ENCODE peak calls at places on chromosome 11, in seven cellular contexts. Y is uterus, J is ascending aorta, B is thoracic aorta, S is AG09309, X is fibroblast of lung, P is left ventricle myocardium inferior. E is an unnamed sample.

GRCh38 chr11:57566564-57567209 is 785 bp downstream of the UBE2L6 start:
- DNase-seq in Y (no peak), J (no peak), B (no peak), S (no peak), X (no peak), P (no peak), E (peak; percentile 3)

GRCh38 chr11:122711831-122712378 is 56.4 kb downstream of the UBASH3B start:
- DNase-seq in Y (no peak), J (no peak), B (no peak), S (no peak), X (peak; percentile 48), P (no peak), E (peak; percentile 66)

GRCh38 chr11:75816561-75817239 is 1.7 kb downstream of the UVRAG start:
- DNase-seq in Y (no peak), J (no peak), B (no peak), S (no peak), X (peak; percentile 23), P (no peak), E (no peak)

GRCh38 chr11:65809496-65809895 is 22.6 kb downstream of the OVOL1 start:
- DNase-seq in Y (no peak), J (no peak), B (no peak), S (no peak), X (no peak), P (no peak), E (no peak)

GRCh38 chr11:110433393-110434333 is 3.9 kb downstream of the FDX1 start:
- DNase-seq in Y (no peak), J (no peak), B (no peak), S (no peak), X (peak; percentile 19), P (no peak), E (peak; percentile 44)

GRCh38 chr11:17846852-17847453 is 112.4 kb downstream of the KCNC1 start:
- DNase-seq in Y (no peak), J (no peak), B (no peak), S (no peak), X (peak; percentile 68), P (no peak), E (no peak)

GRCh38 chr11:27277843-27278242 is 85.2 kb downstream of the CCDC34 start:
- DNase-seq in Y (no peak), J (no peak), B (no peak), S (no peak), X (no peak), P (no peak), E (no peak)

GRCh38 chr11:128804481-128804880 is 62.6 kb downstream of the KCNJ1 start:
- DNase-seq in Y (no peak), J (no peak), B (no peak), S (no peak), X (peak; percentile 71), P (no peak), E (peak; percentile 33)

GRCh38 chr11:11382858-11383532 is 29.9 kb upstream of the CSNK2A3 start:
- DNase-seq in Y (no peak), J (no peak), B (no peak), S (no peak), X (no peak), P (no peak), E (no peak)

GRCh38 chr11:56491270-56491669 is at the start of gene OR5M8:
- DNase-seq in Y (no peak), J (no peak), B (no peak), S (no peak), X (no peak), P (no peak), E (no peak)

GRCh38 chr11:111707039-111707690 is 59.0 kb downstream of the PPP2R1B start:
- DNase-seq in Y (no peak), J (no peak), B (no peak), S (peak; percentile 27), X (peak; percentile 84), P (peak; percentile 53), E (peak; percentile 39)
- H3K4me3 ChIP-seq in Y (no peak overlapping the region), J (no peak overlapping the region), B (peak overlapping the region; percentile 28), S (no peak overlapping the region), X (no peak overlapping the region), P (no peak overlapping the region), E (no peak overlapping the region)

GRCh38 chr11:116281173-116282160 is 491.3 kb downstream of the BUD13 start:
- DNase-seq in Y (no peak), J (no peak), B (no peak), S (no peak), X (no peak), P (no peak), E (no peak)
- TF ChIP-seq CTCF in Y (no peak), J (no peak), B (no peak), S (no peak), X (no peak), P (no peak), E (no peak)

GRCh38 chr11:106728861-106729260 is 289.4 kb downstream of the GUCY1A2 start:
- DNase-seq in Y (no peak), J (no peak), B (no peak), S (no peak), X (no peak), P (no peak), E (no peak)
- H3K4me3 ChIP-seq in Y (no peak overlapping the region), J (no peak overlapping the region), B (no peak overlapping the region), S (no peak overlapping the region), X (no peak overlapping the region), P (no peak overlapping the region), E (no peak overlapping the region)

DNA sequence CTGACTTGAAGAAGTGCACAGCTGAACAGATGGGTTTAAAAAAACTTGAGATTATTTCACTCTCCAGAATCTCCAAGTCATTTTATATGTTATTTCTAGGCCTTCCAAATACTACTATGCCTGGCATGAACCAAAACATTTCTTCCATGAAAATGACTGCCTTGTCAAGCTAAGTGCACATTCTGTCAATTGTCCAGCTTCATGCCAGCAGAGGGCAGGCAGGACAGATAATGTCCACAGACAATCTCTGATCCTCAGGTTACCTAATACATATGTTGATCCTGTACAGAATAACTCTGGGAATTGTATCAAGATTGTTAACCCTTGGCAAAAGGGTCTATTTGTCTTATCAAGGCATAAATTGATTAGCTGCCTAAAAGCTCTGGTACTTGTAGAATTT is 229.5 kb downstream of the AASDHPPT start:
- DNase-seq in Y (no peak), J (no peak), B (no peak), S (no peak), X (no peak), P (no peak), E (no peak)
- TF ChIP-seq CTCF in Y (no peak), J (no peak), B (no peak), S (peak; percentile 29), X (peak; percentile 27), P (no peak), E (peak; percentile 22)

GRCh38 chr11:13098067-13098466 is 89.0 kb downstream of the RASSF10 start:
- DNase-seq in Y (no peak), J (no peak), B (no peak), S (no peak), X (no peak), P (no peak), E (no peak)
- H3K4me3 ChIP-seq in Y (no peak overlapping the region), J (no peak overlapping the region), B (no peak overlapping the region), S (no peak overlapping the region), X (no peak overlapping the region), P (no peak overlapping the region), E (no peak overlapping the region)

DNA sequence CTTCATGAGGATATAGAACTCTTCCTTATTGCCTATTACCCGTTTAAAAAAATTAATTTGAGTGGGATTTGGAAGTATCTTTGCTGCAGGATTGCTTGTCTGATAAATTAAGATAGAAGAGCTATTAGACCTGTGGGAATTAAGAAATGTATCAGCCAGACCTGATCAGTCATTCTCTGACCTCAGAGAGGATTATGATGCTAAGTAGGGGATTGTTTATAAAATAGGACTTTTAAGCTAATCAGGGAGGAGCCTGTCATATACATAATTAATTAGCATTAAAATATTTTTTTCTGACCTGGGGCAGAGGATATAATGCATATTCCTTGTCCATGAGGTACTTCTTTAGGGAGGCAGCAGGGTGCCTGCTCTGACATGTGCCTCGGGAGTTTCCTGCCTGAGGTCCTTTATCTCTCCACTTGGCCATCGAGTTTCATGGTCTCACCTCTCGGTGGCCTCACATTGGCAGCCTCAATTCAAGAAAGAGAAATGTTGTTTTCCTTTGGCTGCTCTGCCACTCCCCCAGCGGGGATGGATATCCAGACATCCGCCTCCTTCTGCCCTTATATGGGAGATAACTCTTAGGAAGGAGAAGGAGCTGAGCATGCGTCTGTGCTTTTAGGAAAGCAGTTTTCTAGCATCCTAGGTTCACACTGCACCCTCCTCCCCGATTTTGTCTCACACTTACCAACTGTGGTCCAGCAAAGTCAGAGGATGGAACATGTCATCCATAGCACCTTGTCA is 41.1 kb downstream of the DIXDC1 start:
- DNase-seq in Y (peak; percentile 73), J (peak; percentile 87), B (no peak), S (peak; percentile 32), X (peak; percentile 77), P (peak; percentile 37), E (peak; percentile 74)
- TF ChIP-seq CTCF in Y (peak; percentile 28), J (no peak), B (no peak), S (no peak), X (peak; percentile 22), P (peak; percentile 26), E (peak; percentile 21)

GRCh38 chr11:73645570-73645969 is 811 bp upstream of the PLEKHB1 start:
- DNase-seq in Y (no peak), J (no peak), B (no peak), S (no peak), X (no peak), P (no peak), E (no peak)

GRCh38 chr11:73647459-73648100 is 1.2 kb downstream of the PLEKHB1 start:
- DNase-seq in Y (peak; percentile 78), J (peak; percentile 94), B (peak; percentile 68), S (no peak), X (peak; percentile 79), P (peak; percentile 89), E (peak; percentile 80)

GRCh38 chr11:73649206-73649605 is 2.8 kb downstream of the PLEKHB1 start:
- DNase-seq in Y (no peak), J (no peak), B (no peak), S (no peak), X (no peak), P (no peak), E (no peak)

GRCh38 chr11:73648629-73649046 is 2.3 kb downstream of the PLEKHB1 start:
- DNase-seq in Y (no peak), J (no peak), B (no peak), S (no peak), X (no peak), P (no peak), E (no peak)

GRCh38 chr11:73645972-73646631 is at the start of gene PLEKHB1:
- DNase-seq in Y (peak; percentile 26), J (no peak), B (no peak), S (no peak), X (no peak), P (no peak), E (no peak)
- H3K4me3 ChIP-seq in Y (peak within 1 kb of the TSS; percentile 8), J (peak within 1 kb of the TSS; percentile 53), B (peak within 1 kb of the TSS; percentile 52), S (no peak within 1 kb of the TSS), X (no peak within 1 kb of the TSS), P (peak within 1 kb of the TSS; percentile 56), E (no peak within 1 kb of the TSS)

DNA sequence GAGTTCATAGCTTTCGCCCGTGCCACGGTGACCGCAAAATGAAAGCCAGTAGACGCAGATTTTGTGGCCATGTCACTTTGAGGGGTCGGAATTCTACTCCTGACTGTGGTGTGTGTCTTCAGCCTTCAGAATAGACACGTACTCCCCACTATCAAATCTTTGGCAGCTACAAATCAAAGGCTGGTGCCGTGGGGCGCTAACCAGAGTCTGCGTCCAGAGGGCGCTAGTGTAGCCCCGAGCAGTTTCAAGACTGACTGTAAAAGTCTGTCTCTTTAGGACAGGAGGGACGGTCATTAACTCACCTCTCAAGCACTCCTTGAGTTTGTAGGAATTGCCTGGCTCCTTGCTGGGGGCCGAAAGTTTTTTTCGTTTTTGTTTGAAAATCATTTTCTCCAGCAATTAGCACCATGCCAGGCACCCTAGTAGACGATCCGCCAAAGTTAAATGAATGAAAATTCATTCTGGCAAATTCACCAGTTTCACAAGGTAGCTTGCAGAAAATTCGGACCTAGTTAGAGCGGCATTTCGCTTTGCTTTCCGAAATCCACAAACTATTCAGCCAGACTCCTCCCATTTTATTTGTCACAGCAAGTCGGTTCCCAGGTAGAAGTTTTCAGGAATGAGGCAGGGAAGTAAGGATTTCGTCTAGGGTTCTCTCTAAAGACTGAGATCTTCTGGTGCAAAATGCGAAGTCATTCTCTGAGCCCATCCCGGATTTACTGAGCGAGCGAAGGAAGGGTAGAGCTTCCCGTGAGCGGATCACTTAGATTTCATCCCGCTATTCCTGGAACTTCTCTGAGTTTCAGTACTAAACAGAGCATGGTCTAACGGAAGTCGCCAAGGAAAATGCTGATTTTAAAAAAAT is 2.8 kb upstream of the CALCA start:
- DNase-seq in Y (no peak), J (no peak), B (no peak), S (no peak), X (peak; percentile 16), P (peak; percentile 22), E (peak; percentile 23)
- TF ChIP-seq CTCF in Y (no peak), J (peak; percentile 59), B (peak; percentile 38), S (peak; percentile 64), X (peak; percentile 93), P (peak; percentile 63), E (peak; percentile 70)